ENCODE peak calls at places on chromosomes 11 and 22, in eight cellular contexts. X is cardiac fibroblast, V is MM.1S, W is NCI-H524 treated with DMSO at 0.1 percent for 48 hours, F is AG09319, E is renal cortical epithelial cell, U is tibial artery, T is mesenchymal stem cell. O is an unnamed sample.

GRCh38 chr11:65366340-65366773 is 11.8 kb downstream of the TIGD3 start:
- DNase-seq in U (no peak), E (peak; percentile 86), X (peak; percentile 90), V (peak; percentile 64), F (peak; percentile 63), W (peak; percentile 46), T (peak; percentile 90), O (peak; percentile 62)

GRCh38 chr11:12868315-12869073 is 140.6 kb upstream of the RASSF10 start:
- DNase-seq in U (no peak), F (no peak), W (no peak), X (peak; percentile 33), V (no peak), T (peak; percentile 43), E (peak; percentile 71), O (no peak)

GRCh38 chr11:132125855-132126841 is 755.7 kb downstream of the NTM start:
- DNase-seq in F (no peak), E (no peak), U (no peak), T (peak; percentile 61), X (peak; percentile 49), W (peak; percentile 15), V (peak; percentile 54), O (no peak)

GRCh38 chr22:33922268-33922667 is 2.0 kb upstream of the LARGE1 start:
- DNase-seq in V (peak; percentile 31), X (peak; percentile 37), W (no peak), U (peak; percentile 34), F (no peak), E (no peak), T (peak; percentile 63), O (no peak)

GRCh38 chr22:35863432-35863831 is 145.8 kb downstream of the APOL5 start:
- DNase-seq in V (no peak), W (peak; percentile 82), U (no peak), E (no peak), F (no peak), T (no peak), X (no peak), O (no peak)

GRCh38 chr11:126575849-126576248 is 220.4 kb downstream of the ST3GAL4 start:
- DNase-seq in W (no peak), E (no peak), X (no peak), U (no peak), T (no peak), V (no peak), F (no peak), O (no peak)

GRCh38 chr22:23220485-23221350 is 40.4 kb downstream of the BCR start:
- DNase-seq in E (peak; percentile 69), W (no peak), X (peak; percentile 57), U (no peak), V (no peak), F (peak; percentile 50), T (no peak), O (no peak)

GRCh38 chr11:98365185-98365584 is 655.6 kb upstream of the CNTN5 start:
- DNase-seq in F (no peak), E (peak; percentile 13), W (no peak), U (no peak), V (no peak), T (no peak), X (peak; percentile 8), O (no peak)

GRCh38 chr22:19133561-19133960 is 2.5 kb downstream of the TSSK2 start:
- DNase-seq in W (no peak), T (no peak), F (no peak), V (no peak), U (no peak), X (no peak), E (no peak), O (no peak)

GRCh38 chr22:50105529-50106100 is 15.8 kb downstream of the MOV10L1 start:
- DNase-seq in X (peak; percentile 53), E (no peak), U (no peak), V (peak; percentile 91), W (no peak), T (peak; percentile 59), F (no peak), O (no peak)

GRCh38 chr11:2515401-2516275 is 70.8 kb downstream of the KCNQ1 start:
- DNase-seq in E (no peak), X (no peak), W (no peak), U (peak; percentile 15), F (no peak), T (no peak), V (no peak), O (no peak)

GRCh38 chr11:14969922-14970323 is 2.2 kb downstream of the CALCA start:
- DNase-seq in F (no peak), U (no peak), X (peak; percentile 53), W (no peak), T (peak; percentile 28), E (no peak), V (peak; percentile 25), O (no peak)

GRCh38 chr11:693415-693831 is 1.6 kb downstream of the DEAF1 start:
- DNase-seq in U (no peak), V (peak; percentile 16), F (no peak), X (peak; percentile 48), E (no peak), T (peak; percentile 36), W (no peak), O (no peak)

GRCh38 chr11:93694109-93694508 is 32.6 kb downstream of the CEP295 start:
- DNase-seq in F (no peak), U (no peak), W (no peak), V (no peak), T (no peak), E (no peak), X (no peak), O (no peak)

GRCh38 chr22:28034760-28035401 is 115.8 kb upstream of the PITPNB start:
- DNase-seq in F (no peak), X (peak; percentile 88), T (peak; percentile 53), V (no peak), E (no peak), W (peak; percentile 95), U (peak; percentile 85), O (no peak)

GRCh38 chr11:2423157-2424025 is 20.9 kb downstream of the TRPM5 start:
- DNase-seq in X (no peak), W (no peak), U (no peak), F (no peak), T (no peak), E (no peak), V (no peak), O (no peak)

GRCh38 chr11:19995131-19995530 is 165.1 kb downstream of the DBX1 start:
- DNase-seq in T (peak; percentile 97), F (peak; percentile 50), V (no peak), W (no peak), U (peak; percentile 27), X (peak; percentile 92), E (peak; percentile 99), O (no peak)

GRCh38 chr11:61814242-61814957 is 2.4 kb downstream of the FADS1 start:
- DNase-seq in F (no peak), T (no peak), U (peak; percentile 57), V (no peak), W (no peak), X (peak; percentile 67), E (peak; percentile 45), O (no peak)

GRCh38 chr22:45642966-45643365 is 28.7 kb upstream of the ATXN10 start:
- DNase-seq in X (no peak), F (no peak), U (no peak), V (no peak), E (no peak), T (no peak), W (no peak), O (no peak)

GRCh38 chr11:103608566-103608965 is 427.9 kb upstream of the DDI1 start:
- DNase-seq in X (peak; percentile 84), F (no peak), W (no peak), V (no peak), U (no peak), T (peak; percentile 70), E (peak; percentile 75), O (no peak)

GRCh38 chr22:38828191-38828590 is 15.6 kb downstream of the NPTXR start:
- DNase-seq in V (no peak), U (no peak), X (no peak), W (peak; percentile 59), E (no peak), T (no peak), F (no peak), O (no peak)

GRCh38 chr11:72352859-72353551 is 81.3 kb downstream of the CLPB start:
- DNase-seq in T (peak; percentile 65), V (no peak), U (no peak), F (peak; percentile 63), X (peak; percentile 49), E (peak; percentile 13), W (peak; percentile 51), O (peak; percentile 52)

GRCh38 chr11:47308050-47308823 is 38.3 kb downstream of the MADD start:
- DNase-seq in T (no peak), W (no peak), U (no peak), F (no peak), X (no peak), E (no peak), V (no peak), O (no peak)

GRCh38 chr11:123973816-123974215 is 3.8 kb downstream of the OR10S1 start:
- DNase-seq in X (peak; percentile 95), W (no peak), T (peak; percentile 5), V (no peak), E (peak; percentile 84), U (no peak), F (no peak), O (peak; percentile 3)

GRCh38 chr22:25193548-25193947 is 6.1 kb upstream of the CRYBB3 start:
- DNase-seq in X (no peak), T (no peak), E (no peak), V (peak; percentile 21), F (no peak), W (no peak), U (no peak), O (no peak)

GRCh38 chr11:12813371-12814225 is 139.4 kb downstream of the TEAD1 start:
- DNase-seq in E (peak; percentile 76), U (no peak), V (no peak), F (no peak), X (peak; percentile 88), W (no peak), T (peak; percentile 86), O (no peak)

GRCh38 chr22:35910926-35911325 is 117.7 kb downstream of the RBFOX2 start:
- DNase-seq in E (no peak), F (no peak), W (no peak), U (no peak), X (no peak), V (no peak), T (no peak), O (no peak)

GRCh38 chr22:42841444-42841843 is 15.6 kb downstream of the ARFGAP3 start:
- DNase-seq in T (no peak), E (peak; percentile 76), U (no peak), F (no peak), V (no peak), W (no peak), X (peak; percentile 74), O (no peak)

GRCh38 chr11:45079075-45079444 is 67.4 kb upstream of the PRDM11 start:
- DNase-seq in X (no peak), V (no peak), T (peak; percentile 72), E (no peak), U (no peak), W (peak; percentile 91), F (no peak), O (no peak)

O was measured in smooth muscle cell of the brain vasculature.